ENCODE peak calls at places on chromosome 11, in six cellular contexts. V is suprapubic skin, Q is colonic mucosa, C is hepatocyte, K is ovary, U is adrenal gland. J is an unnamed sample.

GRCh38 chr11:98979212-98979611 is 41.5 kb upstream of the CNTN5 start:
- DNase-seq in Q (no peak), C (no peak), U (no peak), V (no peak), K (no peak), J (no peak)

GRCh38 chr11:14614223-14614622 is 29.4 kb upstream of the PDE3B start:
- DNase-seq in K (no peak), Q (no peak), C (no peak), V (no peak), U (no peak), J (no peak)

GRCh38 chr11:119148855-119149370 is at the start of gene ABCG4:
- DNase-seq in U (no peak), Q (no peak), V (no peak), K (no peak), C (peak; percentile 49), J (no peak)

GRCh38 chr11:32947985-32948384 is 55.4 kb downstream of the QSER1 start:
- DNase-seq in Q (no peak), K (no peak), U (no peak), C (no peak), V (no peak), J (no peak)

GRCh38 chr11:47148903-47149535 is 27.7 kb downstream of the ARFGAP2 start:
- DNase-seq in K (no peak), V (no peak), Q (peak; percentile 31), U (no peak), C (no peak), J (no peak)

GRCh38 chr11:133745791-133746190 is 99.5 kb downstream of the SPATA19 start:
- DNase-seq in C (no peak), V (no peak), K (no peak), U (no peak), Q (no peak), J (no peak)

GRCh38 chr11:95698939-95699562 is 90.5 kb downstream of the FAM76B start:
- DNase-seq in C (peak; percentile 20), Q (no peak), U (no peak), K (no peak), V (no peak), J (no peak)

GRCh38 chr11:42311944-42312343 is 852.5 kb upstream of the LRRC4C start:
- DNase-seq in Q (no peak), K (no peak), V (no peak), C (no peak), U (no peak), J (no peak)

GRCh38 chr11:96763244-96763643 is 373.4 kb downstream of the JRKL start:
- DNase-seq in C (no peak), U (no peak), V (no peak), Q (no peak), K (no peak), J (no peak)

GRCh38 chr11:11552688-11553087 is 69.1 kb downstream of the GALNT18 start:
- DNase-seq in V (no peak), U (no peak), C (peak; percentile 60), K (no peak), Q (no peak), J (no peak)

GRCh38 chr11:125348141-125348651 is 147.9 kb downstream of the FEZ1 start:
- DNase-seq in K (no peak), V (no peak), Q (no peak), U (no peak), C (no peak), J (no peak)

GRCh38 chr11:130261546-130261945 is 53.2 kb downstream of the ZBTB44 start:
- DNase-seq in U (no peak), V (no peak), Q (no peak), C (no peak), K (no peak), J (no peak)

GRCh38 chr11:46666516-46666915 is 33.9 kb downstream of the ARHGAP1 start:
- DNase-seq in V (peak; percentile 50), U (peak; percentile 59), C (no peak), K (no peak), Q (no peak), J (no peak)

GRCh38 chr11:11071483-11071882 is 213.6 kb upstream of the ZBED5 start:
- DNase-seq in U (no peak), K (no peak), C (no peak), V (no peak), Q (no peak), J (no peak)

DNA sequence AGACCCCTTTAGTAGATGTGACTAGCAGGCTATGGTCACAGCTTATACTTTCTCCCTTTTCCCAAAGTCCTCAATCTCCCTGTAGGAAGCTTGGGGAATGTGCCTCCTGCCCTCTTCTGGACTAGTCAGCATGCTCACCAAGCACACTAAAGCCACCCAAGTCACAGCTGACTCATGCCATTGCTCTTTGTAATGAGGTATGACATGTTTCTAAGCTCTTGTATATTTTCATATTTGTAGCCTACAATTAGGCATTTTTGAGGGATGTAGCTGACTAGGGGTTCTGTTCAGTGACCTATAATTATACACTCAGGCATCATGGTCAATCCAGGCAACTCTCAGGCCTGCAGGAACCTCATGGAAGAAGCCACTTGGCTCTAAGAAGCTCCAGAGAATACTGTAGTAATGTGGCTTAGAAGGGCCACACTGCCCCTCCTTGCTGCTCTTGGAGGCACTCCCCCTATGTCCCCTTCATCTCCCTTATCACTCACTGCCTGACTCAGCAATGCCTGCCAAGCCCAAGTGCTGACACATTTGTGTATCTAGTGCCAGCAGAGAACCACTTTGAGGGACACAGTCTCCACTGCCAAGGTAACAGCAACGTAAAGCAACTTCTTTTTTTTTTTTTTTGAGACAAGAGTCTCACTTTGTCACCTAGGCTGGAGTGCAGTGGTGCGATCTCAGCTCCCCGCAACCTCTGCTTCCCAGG is 86.2 kb downstream of the RPL27A start:
- DNase-seq in C (peak; percentile 59), K (no peak), V (no peak), U (peak; percentile 86), Q (no peak), J (no peak)
- H3K4me1 ChIP-seq in C (peaks cover 15% of the 10 kb centered on the region), K (peaks cover 25% of the 10 kb centered on the region), V (peaks cover 45% of the 10 kb centered on the region), U (peaks cover 52% of the 10 kb centered on the region), Q (no peaks in the 10 kb centered on the region), J (peaks cover 46% of the 10 kb centered on the region)

GRCh38 chr11:43576834-43577521 is 103.6 kb upstream of the HSD17B12 start:
- DNase-seq in C (peak; percentile 73), U (peak; percentile 71), Q (peak; percentile 57), V (no peak), K (peak; percentile 36), J (no peak)
- TF ChIP-seq CTCF in C (peak; percentile 24), U (peak; percentile 40), Q (no peak), V (no peak), K (no peak), J (no peak)

GRCh38 chr11:82786001-82786400 is 52.3 kb upstream of the FAM181B start:
- DNase-seq in V (no peak), U (no peak), K (no peak), Q (no peak), C (no peak), J (no peak)

GRCh38 chr11:82782825-82783374 is 49.2 kb upstream of the FAM181B start:
- DNase-seq in K (no peak), C (no peak), U (no peak), Q (no peak), V (no peak), J (no peak)
- H3K27ac ChIP-seq in K (no peak overlapping the region), C (no peak overlapping the region), U (no peak overlapping the region), Q (no peak overlapping the region), V (no peak overlapping the region), J (no peak overlapping the region)

GRCh38 chr11:73313652-73314051 is 5.6 kb downstream of the ARHGEF17 start:
- DNase-seq in V (no peak), Q (no peak), U (no peak), K (no peak), C (no peak), J (no peak)
- H3K4me1 ChIP-seq in V (peaks cover 43% of the 10 kb centered on the region), Q (no peaks in the 10 kb centered on the region), U (peaks cover 4% of the 10 kb centered on the region), K (peaks cover 63% of the 10 kb centered on the region), C (peaks cover 74% of the 10 kb centered on the region), J (peaks cover 77% of the 10 kb centered on the region)

GRCh38 chr11:102062106-102062505 is 14.9 kb downstream of the CFAP300 start:
- DNase-seq in C (no peak), K (no peak), V (no peak), U (no peak), Q (no peak), J (no peak)

GRCh38 chr11:102064316-102064715 is 17.1 kb downstream of the CFAP300 start:
- DNase-seq in U (no peak), K (no peak), V (no peak), C (no peak), Q (no peak), J (no peak)

DNA sequence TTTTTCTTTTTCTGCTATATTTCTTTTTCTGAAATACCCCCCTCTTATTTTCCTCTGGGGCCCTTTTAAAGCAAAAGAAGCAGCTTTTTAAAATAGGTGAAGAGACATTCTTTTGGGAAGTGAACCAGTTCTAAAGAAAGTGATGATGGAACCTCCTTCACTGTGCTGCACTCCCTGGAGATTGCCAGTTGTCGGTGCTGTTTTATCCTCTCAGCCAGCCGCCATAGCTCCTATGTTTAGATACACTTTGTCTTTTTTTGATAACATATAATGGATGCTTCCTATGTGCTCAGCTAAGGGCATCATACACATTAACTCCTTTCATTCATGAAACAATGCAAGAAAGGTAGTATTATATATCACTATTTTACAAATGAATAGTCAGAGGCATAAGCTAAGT is 14.0 kb downstream of the CFAP300 start:
- DNase-seq in Q (no peak), C (peak; percentile 24), V (no peak), U (no peak), K (no peak), J (no peak)
- TF ChIP-seq CTCF in Q (no peak), C (peak; percentile 39), V (no peak), U (no peak), K (no peak), J (no peak)

GRCh38 chr11:34395916-34396555 is 38.2 kb upstream of the ABTB2 start:
- DNase-seq in C (no peak), U (no peak), K (no peak), Q (no peak), V (no peak), J (no peak)

GRCh38 chr11:34397120-34397519 is 39.3 kb upstream of the ABTB2 start:
- DNase-seq in C (no peak), K (no peak), V (no peak), U (no peak), Q (no peak), J (no peak)

DNA sequence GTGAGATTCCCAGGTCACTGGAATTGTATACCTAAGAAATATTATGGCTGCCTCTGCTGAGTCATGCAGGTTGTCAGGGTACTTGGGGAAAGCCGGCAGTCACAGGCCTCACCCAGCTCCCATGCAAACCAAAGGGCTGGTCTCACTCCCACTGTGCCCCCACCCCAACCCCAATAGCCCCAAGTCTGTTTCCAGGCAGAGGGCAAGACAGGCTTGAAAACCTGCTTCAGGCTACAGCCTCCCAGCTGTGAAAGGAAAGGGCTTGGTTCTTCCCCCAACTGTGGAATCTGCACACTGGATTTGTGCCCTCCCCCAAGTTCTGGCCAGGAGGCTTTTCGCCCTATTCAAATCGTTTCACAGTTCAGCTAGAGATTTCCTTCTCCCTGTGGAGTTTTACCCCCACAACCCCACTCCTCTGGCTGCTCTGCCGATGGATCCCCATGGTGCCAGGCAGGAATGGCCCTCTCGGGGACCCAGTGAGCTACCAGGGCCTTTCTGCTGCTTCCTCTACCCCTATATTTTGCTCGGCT is 37.0 kb upstream of the ABTB2 start:
- DNase-seq in U (no peak), V (no peak), Q (no peak), K (no peak), C (no peak), J (no peak)
- H3K27ac ChIP-seq in U (no peak overlapping the region), V (no peak overlapping the region), Q (no peak overlapping the region), K (no peak overlapping the region), C (no peak overlapping the region), J (no peak overlapping the region)

GRCh38 chr11:100031973-100032372 is 655.1 kb upstream of the ARHGAP42 start:
- DNase-seq in Q (no peak), V (no peak), C (no peak), K (no peak), U (no peak), J (no peak)
- H3K4me1 ChIP-seq in Q (no peaks in the 10 kb centered on the region), V (no peaks in the 10 kb centered on the region), C (no peaks in the 10 kb centered on the region), K (no peaks in the 10 kb centered on the region), U (no peaks in the 10 kb centered on the region), J (no peaks in the 10 kb centered on the region)